ENCODE peak calls at places on chromosomes 1 and 21, in nine cellular contexts. One of them, this sample, is unnamed.

GRCh38 chr1:210364479-210364878 is 35.8 kb downstream of the HHAT start:
- DNase-seq in kidney: no peak
- DNase-seq in D341Med: no peak
- DNase-seq in brain pericyte: no peak
- DNase-seq in uterus: no peak
- DNase-seq in hippocampal formation: peak
- DNase-seq in amygdala: peak
- DNase-seq in C1 segment of cervical spinal cord: no peak
- DNase-seq in ELR: no peak
- DNase-seq in this sample: peak

GRCh38 chr21:34544032-34544496 is 32.1 kb upstream of the KCNE1 start:
- DNase-seq in kidney: no peak
- DNase-seq in D341Med: peak
- DNase-seq in brain pericyte: no peak
- DNase-seq in uterus: peak
- DNase-seq in hippocampal formation: no peak
- DNase-seq in amygdala: no peak
- DNase-seq in C1 segment of cervical spinal cord: no peak
- DNase-seq in ELR: peak
- DNase-seq in this sample: peak

GRCh38 chr1:207004931-207005830 is 27.4 kb downstream of the C1orf116 start:
- DNase-seq in kidney: no peak
- DNase-seq in D341Med: peak
- DNase-seq in brain pericyte: no peak
- DNase-seq in uterus: no peak
- DNase-seq in hippocampal formation: no peak
- DNase-seq in amygdala: no peak
- DNase-seq in C1 segment of cervical spinal cord: no peak
- DNase-seq in ELR: peak
- DNase-seq in this sample: peak

GRCh38 chr1:223189903-223190724 is 47.1 kb upstream of the TLR5 start:
- DNase-seq in kidney: no peak
- DNase-seq in D341Med: no peak
- DNase-seq in brain pericyte: no peak
- DNase-seq in uterus: no peak
- DNase-seq in hippocampal formation: no peak
- DNase-seq in amygdala: no peak
- DNase-seq in C1 segment of cervical spinal cord: no peak
- DNase-seq in ELR: peak
- DNase-seq in this sample: no peak

GRCh38 chr1:21278208-21278861 is 11.9 kb downstream of the ECE1 start:
- DNase-seq in kidney: no peak
- DNase-seq in D341Med: no peak
- DNase-seq in brain pericyte: no peak
- DNase-seq in uterus: no peak
- DNase-seq in hippocampal formation: peak
- DNase-seq in amygdala: no peak
- DNase-seq in C1 segment of cervical spinal cord: no peak
- DNase-seq in ELR: no peak
- DNase-seq in this sample: peak

GRCh38 chr1:30052178-30052577 is 671.2 kb downstream of the MATN1 start:
- DNase-seq in kidney: no peak
- DNase-seq in D341Med: no peak
- DNase-seq in brain pericyte: no peak
- DNase-seq in uterus: no peak
- DNase-seq in hippocampal formation: no peak
- DNase-seq in amygdala: no peak
- DNase-seq in C1 segment of cervical spinal cord: no peak
- DNase-seq in ELR: no peak
- DNase-seq in this sample: no peak

GRCh38 chr1:15440357-15440756 is 2.1 kb downstream of the CTRC start:
- DNase-seq in kidney: no peak
- DNase-seq in D341Med: no peak
- DNase-seq in brain pericyte: no peak
- DNase-seq in uterus: no peak
- DNase-seq in hippocampal formation: no peak
- DNase-seq in amygdala: no peak
- DNase-seq in C1 segment of cervical spinal cord: no peak
- DNase-seq in ELR: no peak
- DNase-seq in this sample: no peak

GRCh38 chr1:55284856-55285255 is 69.7 kb upstream of the USP24 start:
- DNase-seq in kidney: no peak
- DNase-seq in D341Med: no peak
- DNase-seq in brain pericyte: no peak
- DNase-seq in uterus: peak
- DNase-seq in hippocampal formation: peak
- DNase-seq in amygdala: no peak
- DNase-seq in C1 segment of cervical spinal cord: peak
- DNase-seq in ELR: peak
- DNase-seq in this sample: peak

GRCh38 chr1:43934279-43934985 is 831 bp downstream of the ARTN start:
- DNase-seq in kidney: peak
- DNase-seq in D341Med: peak
- DNase-seq in brain pericyte: no peak
- DNase-seq in uterus: peak
- DNase-seq in hippocampal formation: peak
- DNase-seq in amygdala: no peak
- DNase-seq in C1 segment of cervical spinal cord: no peak
- DNase-seq in ELR: peak
- DNase-seq in this sample: peak

GRCh38 chr1:40763742-40764532 is 19.6 kb upstream of the KCNQ4 start:
- DNase-seq in kidney: no peak
- DNase-seq in D341Med: no peak
- DNase-seq in brain pericyte: no peak
- DNase-seq in uterus: no peak
- DNase-seq in hippocampal formation: no peak
- DNase-seq in amygdala: no peak
- DNase-seq in C1 segment of cervical spinal cord: no peak
- DNase-seq in ELR: no peak
- DNase-seq in this sample: no peak

GRCh38 chr21:38881041-38881570 is 75.4 kb downstream of the ETS2 start:
- DNase-seq in kidney: no peak
- DNase-seq in D341Med: no peak
- DNase-seq in brain pericyte: no peak
- DNase-seq in uterus: no peak
- DNase-seq in hippocampal formation: no peak
- DNase-seq in amygdala: no peak
- DNase-seq in C1 segment of cervical spinal cord: no peak
- DNase-seq in ELR: no peak
- DNase-seq in this sample: no peak

GRCh38 chr1:155192346-155193274 is 15.1 kb downstream of the THBS3 start:
- DNase-seq in kidney: peak
- DNase-seq in D341Med: no peak
- DNase-seq in brain pericyte: no peak
- DNase-seq in uterus: peak
- DNase-seq in hippocampal formation: no peak
- DNase-seq in amygdala: no peak
- DNase-seq in C1 segment of cervical spinal cord: no peak
- DNase-seq in ELR: no peak
- DNase-seq in this sample: peak

GRCh38 chr1:62401034-62401433 is 35.8 kb upstream of the USP1 start:
- DNase-seq in kidney: no peak
- DNase-seq in D341Med: no peak
- DNase-seq in brain pericyte: no peak
- DNase-seq in uterus: no peak
- DNase-seq in hippocampal formation: no peak
- DNase-seq in amygdala: no peak
- DNase-seq in C1 segment of cervical spinal cord: no peak
- DNase-seq in ELR: no peak
- DNase-seq in this sample: no peak

GRCh38 chr1:201050515-201051277 is 27.2 kb upstream of the KIF21B start:
- DNase-seq in kidney: no peak
- DNase-seq in D341Med: no peak
- DNase-seq in brain pericyte: no peak
- DNase-seq in uterus: no peak
- DNase-seq in hippocampal formation: no peak
- DNase-seq in amygdala: no peak
- DNase-seq in C1 segment of cervical spinal cord: no peak
- DNase-seq in ELR: peak
- DNase-seq in this sample: no peak

GRCh38 chr1:151898519-151898991 is 10.8 kb downstream of the THEM4 start:
- DNase-seq in kidney: no peak
- DNase-seq in D341Med: no peak
- DNase-seq in brain pericyte: no peak
- DNase-seq in uterus: no peak
- DNase-seq in hippocampal formation: no peak
- DNase-seq in amygdala: no peak
- DNase-seq in C1 segment of cervical spinal cord: no peak
- DNase-seq in ELR: no peak
- DNase-seq in this sample: no peak